ENCODE peak calls at places on chromosomes 11 and 22, in nine cellular contexts. X is A549; R is HCT116; S is naive thymus-derived CD4-positive, alpha-beta T cell; G is gastrocnemius medialis; U is cardiac muscle cell; Q is AG04450; Z is spleen; B is IMR-90. J is an unnamed sample.

GRCh38 chr22:28029201-28029948 is 110.3 kb upstream of the PITPNB start:
- DNase-seq in X (no peak), R (no peak), S (no peak), G (peak; percentile 45), U (peak; percentile 56), Q (no peak), Z (peak; percentile 84), B (peak; percentile 49), J (no peak)

GRCh38 chr11:44574620-44575287 is 9.3 kb downstream of the CD82 start:
- DNase-seq in X (no peak), R (no peak), S (peak; percentile 43), G (no peak), U (peak; percentile 92), Q (peak; percentile 84), Z (peak; percentile 16), B (peak; percentile 98), J (no peak)

GRCh38 chr11:45470151-45471001 is 184.2 kb upstream of the SYT13 start:
- DNase-seq in X (no peak), R (no peak), S (no peak), G (no peak), U (peak; percentile 94), Q (no peak), Z (peak; percentile 52), B (no peak), J (no peak)

GRCh38 chr11:94305146-94305545 is 766 bp downstream of the IZUMO1R start:
- DNase-seq in X (no peak), R (no peak), S (no peak), G (no peak), U (peak; percentile 29), Q (peak; percentile 8), Z (no peak), B (peak; percentile 52), J (no peak)

GRCh38 chr11:1128333-1129142 is 29.2 kb upstream of the MUC5AC start:
- DNase-seq in X (no peak), R (no peak), S (no peak), G (no peak), U (no peak), Q (no peak), Z (peak; percentile 68), B (no peak), J (peak; percentile 3)

GRCh38 chr11:112355726-112356125 is 95.1 kb upstream of the PLET1 start:
- DNase-seq in X (no peak), R (peak; percentile 3), S (no peak), G (no peak), U (peak; percentile 72), Q (no peak), Z (no peak), B (peak; percentile 35), J (no peak)

GRCh38 chr11:75558939-75559843 is 2.9 kb upstream of the SERPINH1 start:
- DNase-seq in X (no peak), R (no peak), S (no peak), G (no peak), U (peak; percentile 97), Q (no peak), Z (no peak), B (peak; percentile 75), J (peak; percentile 27)

GRCh38 chr22:24315367-24315781 is 44.7 kb downstream of the SPECC1L start:
- DNase-seq in X (no peak), R (no peak), S (no peak), G (no peak), U (no peak), Q (peak; percentile 71), Z (no peak), B (peak; percentile 89), J (no peak)

GRCh38 chr22:33049125-33049729 is 9.0 kb downstream of the SYN3 start:
- DNase-seq in X (peak; percentile 31), R (peak; percentile 44), S (peak; percentile 46), G (peak; percentile 32), U (peak; percentile 87), Q (peak; percentile 11), Z (peak; percentile 81), B (peak; percentile 67), J (peak; percentile 84)

GRCh38 chr11:18265949-18266348 is at the start of gene SAA1:
- DNase-seq in X (no peak), R (no peak), S (no peak), G (no peak), U (peak; percentile 39), Q (no peak), Z (no peak), B (no peak), J (no peak)

GRCh38 chr22:45680932-45681700 is 9.5 kb downstream of the ATXN10 start:
- DNase-seq in X (no peak), R (no peak), S (no peak), G (no peak), U (peak; percentile 47), Q (peak; percentile 59), Z (no peak), B (peak; percentile 90), J (no peak)

GRCh38 chr11:36288442-36289225 is 590 bp downstream of the COMMD9 start:
- DNase-seq in X (no peak), R (no peak), S (no peak), G (no peak), U (peak; percentile 27), Q (no peak), Z (no peak), B (no peak), J (no peak)

GRCh38 chr22:33757443-33758124 is 162.7 kb downstream of the LARGE1 start:
- DNase-seq in X (no peak), R (no peak), S (no peak), G (no peak), U (no peak), Q (no peak), Z (no peak), B (no peak), J (no peak)

GRCh38 chr11:6864436-6864835 is 1.6 kb downstream of the OR10A2 start:
- DNase-seq in X (no peak), R (no peak), S (no peak), G (no peak), U (no peak), Q (no peak), Z (no peak), B (peak; percentile 58), J (no peak)

GRCh38 chr11:102807921-102808320 is 10.0 kb upstream of the MMP1 start:
- DNase-seq in X (peak; percentile 33), R (peak; percentile 75), S (no peak), G (no peak), U (peak; percentile 32), Q (no peak), Z (no peak), B (peak; percentile 19), J (peak; percentile 40)

GRCh38 chr11:44957051-44957515 is 6.4 kb upstream of the TP53I11 start:
- DNase-seq in X (no peak), R (no peak), S (no peak), G (no peak), U (peak; percentile 19), Q (no peak), Z (no peak), B (no peak), J (peak; percentile 77)

GRCh38 chr11:67983916-67984315 is 20.0 kb downstream of the UNC93B1 start:
- DNase-seq in X (no peak), R (no peak), S (no peak), G (no peak), U (no peak), Q (no peak), Z (no peak), B (no peak), J (no peak)

GRCh38 chr22:42769574-42770447 is 49.1 kb upstream of the A4GALT start:
- DNase-seq in X (no peak), R (no peak), S (no peak), G (no peak), U (peak; percentile 93), Q (peak; percentile 81), Z (peak; percentile 89), B (peak; percentile 95), J (no peak)

GRCh38 chr11:102639656-102640055 is 14.5 kb upstream of the MMP20 start:
- DNase-seq in X (no peak), R (no peak), S (no peak), G (no peak), U (no peak), Q (no peak), Z (no peak), B (no peak), J (no peak)

GRCh38 chr11:65043881-65044501 is 3.0 kb downstream of the SAC3D1 start:
- DNase-seq in X (no peak), R (no peak), S (no peak), G (peak; percentile 9), U (peak; percentile 29), Q (no peak), Z (peak; percentile 78), B (peak; percentile 43), J (no peak)

GRCh38 chr11:120388261-120388660 is 52.0 kb downstream of the ARHGEF12 start:
- DNase-seq in X (no peak), R (no peak), S (no peak), G (no peak), U (no peak), Q (no peak), Z (no peak), B (no peak), J (no peak)

GRCh38 chr11:130145328-130145812 is 14.2 kb upstream of the ST14 start:
- DNase-seq in X (no peak), R (no peak), S (no peak), G (no peak), U (no peak), Q (no peak), Z (no peak), B (no peak), J (no peak)

GRCh38 chr22:47382164-47382890 is 619.9 kb downstream of the TBC1D22A start:
- DNase-seq in X (no peak), R (no peak), S (no peak), G (no peak), U (no peak), Q (no peak), Z (peak; percentile 44), B (no peak), J (no peak)
- H3K9me3 ChIP-seq in X (no peaks in the 10 kb centered on the region), R (no peaks in the 10 kb centered on the region), S (no peaks in the 10 kb centered on the region), G (no peaks in the 10 kb centered on the region), U (no peaks in the 10 kb centered on the region), Q (no peaks in the 10 kb centered on the region), Z (no peaks in the 10 kb centered on the region), B (peaks cover 7% of the 10 kb centered on the region), J (no peaks in the 10 kb centered on the region)

GRCh38 chr22:11605468-11605981 is 3922.5 kb upstream of the OR11H1 start:
- DNase-seq in X (no peak), R (no peak), S (no peak), G (no peak), U (no peak), Q (no peak), Z (peak; percentile 76), B (no peak), J (no peak)
- H3K9me3 ChIP-seq in X (no peaks in the 10 kb centered on the region), R (no peaks in the 10 kb centered on the region), S (no peaks in the 10 kb centered on the region), G (no peaks in the 10 kb centered on the region), U (no peaks in the 10 kb centered on the region), Q (peaks cover 46% of the 10 kb centered on the region), Z (peaks cover 47% of the 10 kb centered on the region), B (peaks cover 40% of the 10 kb centered on the region), J (peaks cover 6% of the 10 kb centered on the region)

DNA sequence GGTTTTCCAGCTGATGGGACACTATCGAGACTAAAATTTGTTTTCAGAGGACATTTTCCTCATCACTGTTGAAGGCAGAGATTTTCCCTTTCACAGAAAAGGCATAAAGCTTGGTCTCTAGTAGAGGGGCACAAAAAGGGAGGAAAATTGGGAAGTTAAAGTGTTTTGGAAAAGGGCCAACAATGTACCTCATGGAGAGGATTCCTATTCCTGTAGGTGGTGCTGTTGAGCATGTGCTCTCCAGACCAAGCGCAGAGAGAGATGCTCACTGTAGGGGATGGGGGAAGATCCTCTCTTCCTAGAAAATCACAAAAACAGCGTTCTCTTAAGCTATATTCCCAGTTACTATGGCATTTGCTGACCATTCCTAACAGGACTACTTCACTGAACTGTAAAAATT is 44.9 kb downstream of the OR4C46 start:
- DNase-seq in X (no peak), R (no peak), S (no peak), G (no peak), U (no peak), Q (no peak), Z (no peak), B (no peak), J (no peak)
- H3K9me3 ChIP-seq in X (no peaks in the 10 kb centered on the region), R (no peaks in the 10 kb centered on the region), S (no peaks in the 10 kb centered on the region), G (no peaks in the 10 kb centered on the region), U (no peaks in the 10 kb centered on the region), Q (peaks cover 9% of the 10 kb centered on the region), Z (peaks cover 29% of the 10 kb centered on the region), B (peaks cover 2% of the 10 kb centered on the region), J (no peaks in the 10 kb centered on the region)

GRCh38 chr22:48505891-48506290 is 1321.8 kb downstream of the BRD1 start:
- DNase-seq in X (no peak), R (no peak), S (no peak), G (no peak), U (no peak), Q (no peak), Z (no peak), B (no peak), J (no peak)
- H3K9me3 ChIP-seq in X (no peaks in the 10 kb centered on the region), R (no peaks in the 10 kb centered on the region), S (no peaks in the 10 kb centered on the region), G (no peaks in the 10 kb centered on the region), U (no peaks in the 10 kb centered on the region), Q (peaks cover 80% of the 10 kb centered on the region), Z (no peaks in the 10 kb centered on the region), B (peaks cover 52% of the 10 kb centered on the region), J (no peaks in the 10 kb centered on the region)